ENCODE peak calls at places on chromosomes 7 and 10, in five cellular contexts. One of them, this sample, is unnamed.

GRCh38 chr7:55641811-55642210 is 69.5 kb upstream of the VOPP1 start:
- ATAC-seq in HepG2: no peak
- ATAC-seq in mucosa of descending colon: no peak
- ATAC-seq in K562: no peak
- ATAC-seq in left ventricle myocardium superior: no peak
- ATAC-seq in this sample: no peak

GRCh38 chr10:29804025-29804852 is 169.5 kb upstream of the SVIL start:
- ATAC-seq in HepG2: peak; percentile 34
- ATAC-seq in mucosa of descending colon: peak; percentile 83
- ATAC-seq in K562: no peak
- ATAC-seq in left ventricle myocardium superior: peak; percentile 75
- ATAC-seq in this sample: peak; percentile 78

GRCh38 chr7:115043605-115044004 is 121.7 kb downstream of the MDFIC start:
- ATAC-seq in HepG2: no peak
- ATAC-seq in mucosa of descending colon: no peak
- ATAC-seq in K562: no peak
- ATAC-seq in left ventricle myocardium superior: no peak
- ATAC-seq in this sample: no peak

GRCh38 chr10:72068901-72069446 is 19.4 kb downstream of the SPOCK2 start:
- ATAC-seq in HepG2: peak; percentile 75
- ATAC-seq in mucosa of descending colon: no peak
- ATAC-seq in K562: no peak
- ATAC-seq in left ventricle myocardium superior: peak; percentile 24
- ATAC-seq in this sample: no peak

GRCh38 chr10:43980313-43980712 is 331.6 kb upstream of the ZNF32 start:
- ATAC-seq in HepG2: no peak
- ATAC-seq in mucosa of descending colon: no peak
- ATAC-seq in K562: peak; percentile 56
- ATAC-seq in left ventricle myocardium superior: peak; percentile 66
- ATAC-seq in this sample: peak; percentile 48

GRCh38 chr7:148954766-148955165 is 70.7 kb upstream of the EZH2 start:
- ATAC-seq in HepG2: peak; percentile 15
- ATAC-seq in mucosa of descending colon: no peak
- ATAC-seq in K562: no peak
- ATAC-seq in left ventricle myocardium superior: no peak
- ATAC-seq in this sample: no peak

GRCh38 chr10:114384181-114384580 is 20.1 kb downstream of the AFAP1L2 start:
- ATAC-seq in HepG2: no peak
- ATAC-seq in mucosa of descending colon: no peak
- ATAC-seq in K562: no peak
- ATAC-seq in left ventricle myocardium superior: peak; percentile 38
- ATAC-seq in this sample: no peak

GRCh38 chr10:13990918-13991317 is 339.8 kb downstream of the FRMD4A start:
- ATAC-seq in HepG2: no peak
- ATAC-seq in mucosa of descending colon: no peak
- ATAC-seq in K562: no peak
- ATAC-seq in left ventricle myocardium superior: peak; percentile 57
- ATAC-seq in this sample: peak; percentile 20

GRCh38 chr10:123139521-123140163 is 3.9 kb downstream of the HMX3 start:
- ATAC-seq in HepG2: peak; percentile 96
- ATAC-seq in mucosa of descending colon: peak; percentile 72
- ATAC-seq in K562: peak; percentile 70
- ATAC-seq in left ventricle myocardium superior: no peak
- ATAC-seq in this sample: no peak

GRCh38 chr10:6918305-6918704 is 338.2 kb upstream of the PRKCQ start:
- ATAC-seq in HepG2: peak; percentile 47
- ATAC-seq in mucosa of descending colon: peak; percentile 24
- ATAC-seq in K562: peak; percentile 43
- ATAC-seq in left ventricle myocardium superior: no peak
- ATAC-seq in this sample: no peak

GRCh38 chr10:79070611-79071534 is 2.1 kb downstream of the ZMIZ1 start:
- ATAC-seq in HepG2: peak; percentile 69
- ATAC-seq in mucosa of descending colon: peak; percentile 64
- ATAC-seq in K562: no peak
- ATAC-seq in left ventricle myocardium superior: peak; percentile 70
- ATAC-seq in this sample: peak; percentile 76

GRCh38 chr10:32961343-32961891 is 3.4 kb upstream of the ITGB1 start:
- ATAC-seq in HepG2: no peak
- ATAC-seq in mucosa of descending colon: no peak
- ATAC-seq in K562: no peak
- ATAC-seq in left ventricle myocardium superior: no peak
- ATAC-seq in this sample: no peak

GRCh38 chr7:130966246-130967009 is 232.4 kb upstream of the KLF14 start:
- ATAC-seq in HepG2: no peak
- ATAC-seq in mucosa of descending colon: no peak
- ATAC-seq in K562: no peak
- ATAC-seq in left ventricle myocardium superior: no peak
- ATAC-seq in this sample: no peak